ENCODE peak calls at places on chromosomes 3 and 15, in seven cellular contexts. One of them, this sample, is unnamed.

GRCh38 chr15:88529021-88529630 is 17.4 kb downstream of the DET1 start:
- DNase-seq in HCT116: no peak
- DNase-seq in hepatocyte: no peak
- DNase-seq in lower lobe of right lung: no peak
- DNase-seq in tibial nerve: no peak
- DNase-seq in stomach: no peak
- DNase-seq in heart left ventricle: no peak
- DNase-seq in this sample: no peak

GRCh38 chr3:157888040-157888439 is 218.2 kb downstream of the SHOX2 start:
- DNase-seq in tibial nerve: no peak
- DNase-seq in lower lobe of right lung: no peak
- DNase-seq in hepatocyte: no peak
- DNase-seq in HCT116: no peak
- DNase-seq in stomach: no peak
- DNase-seq in heart left ventricle: no peak
- DNase-seq in this sample: no peak

GRCh38 chr3:159821148-159821547 is 167.5 kb upstream of the IL12A start:
- DNase-seq in lower lobe of right lung: no peak
- DNase-seq in tibial nerve: no peak
- DNase-seq in stomach: no peak
- DNase-seq in heart left ventricle: no peak
- DNase-seq in hepatocyte: no peak
- DNase-seq in HCT116: no peak
- DNase-seq in this sample: peak; percentile 41

GRCh38 chr15:38226867-38227266 is 25.8 kb upstream of the SPRED1 start:
- DNase-seq in lower lobe of right lung: no peak
- DNase-seq in hepatocyte: peak; percentile 62
- DNase-seq in tibial nerve: peak; percentile 34
- DNase-seq in heart left ventricle: no peak
- DNase-seq in HCT116: peak; percentile 85
- DNase-seq in stomach: peak; percentile 52
- DNase-seq in this sample: no peak

GRCh38 chr15:101679861-101680260 is 27.7 kb upstream of the TM2D3 start:
- DNase-seq in HCT116: no peak
- DNase-seq in stomach: no peak
- DNase-seq in lower lobe of right lung: no peak
- DNase-seq in tibial nerve: no peak
- DNase-seq in hepatocyte: peak; percentile 65
- DNase-seq in heart left ventricle: no peak
- DNase-seq in this sample: no peak

GRCh38 chr3:51799879-51800757 is 21.1 kb upstream of the IQCF6 start:
- DNase-seq in tibial nerve: no peak
- DNase-seq in stomach: no peak
- DNase-seq in hepatocyte: peak; percentile 72
- DNase-seq in heart left ventricle: no peak
- DNase-seq in lower lobe of right lung: no peak
- DNase-seq in HCT116: peak; percentile 55
- DNase-seq in this sample: no peak

GRCh38 chr3:138921316-138922292 is 25.3 kb downstream of the FOXL2 start:
- DNase-seq in hepatocyte: no peak
- DNase-seq in HCT116: no peak
- DNase-seq in lower lobe of right lung: no peak
- DNase-seq in tibial nerve: no peak
- DNase-seq in heart left ventricle: no peak
- DNase-seq in stomach: no peak
- DNase-seq in this sample: peak; percentile 56

GRCh38 chr3:141402476-141403171 is 34.3 kb downstream of the ZBTB38 start:
- DNase-seq in hepatocyte: peak; percentile 70
- DNase-seq in lower lobe of right lung: peak; percentile 83
- DNase-seq in stomach: peak; percentile 67
- DNase-seq in tibial nerve: peak; percentile 54
- DNase-seq in heart left ventricle: peak; percentile 88
- DNase-seq in HCT116: no peak
- DNase-seq in this sample: peak; percentile 71

GRCh38 chr3:3636815-3637214 is 162.4 kb upstream of the LRRN1 start:
- DNase-seq in tibial nerve: no peak
- DNase-seq in lower lobe of right lung: no peak
- DNase-seq in HCT116: no peak
- DNase-seq in heart left ventricle: no peak
- DNase-seq in hepatocyte: no peak
- DNase-seq in stomach: no peak
- DNase-seq in this sample: peak; percentile 88

GRCh38 chr3:182795383-182795782 is 2.1 kb downstream of the ATP11B start:
- DNase-seq in tibial nerve: no peak
- DNase-seq in lower lobe of right lung: no peak
- DNase-seq in HCT116: no peak
- DNase-seq in heart left ventricle: no peak
- DNase-seq in stomach: no peak
- DNase-seq in hepatocyte: peak; percentile 36
- DNase-seq in this sample: no peak

DNA sequence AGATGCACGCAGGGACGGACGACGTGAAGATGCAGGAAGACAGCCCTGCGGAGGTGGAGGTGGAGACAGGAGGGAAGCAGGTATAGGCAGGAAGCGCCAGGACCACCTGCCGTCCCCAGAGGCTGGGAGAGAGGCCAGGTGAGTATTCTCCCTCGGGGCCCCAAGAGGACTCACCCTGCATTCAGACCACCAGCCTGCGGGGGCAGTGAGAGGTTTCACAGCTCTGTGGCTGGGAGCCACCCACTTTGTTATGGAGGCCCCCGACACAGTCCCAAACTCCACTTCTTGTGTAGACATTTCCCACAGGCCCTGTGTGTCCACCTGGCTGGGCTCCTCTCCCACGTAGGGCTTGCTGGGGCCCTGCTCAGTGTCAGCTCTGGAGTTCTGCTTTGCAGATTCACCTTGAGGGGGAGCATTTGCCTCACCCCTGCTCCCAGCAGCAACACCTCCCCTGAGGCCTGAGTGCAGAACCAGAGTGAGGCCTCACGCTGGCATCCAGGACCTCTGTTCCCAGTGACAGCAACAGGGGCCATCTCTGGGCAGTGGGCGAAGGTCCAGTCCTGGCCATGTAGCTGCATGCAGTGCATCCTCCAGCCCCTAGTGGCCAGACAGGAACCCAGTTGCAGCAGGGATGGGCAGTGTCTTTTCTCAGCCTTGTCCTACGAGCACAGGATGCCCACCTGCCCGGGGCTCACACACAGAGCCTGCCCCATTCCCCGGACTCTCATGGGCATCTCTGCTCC is 119.4 kb upstream of the IQSEC1 start:
- DNase-seq in tibial nerve: no peak
- DNase-seq in heart left ventricle: peak; percentile 28
- DNase-seq in lower lobe of right lung: no peak
- DNase-seq in HCT116: no peak
- DNase-seq in stomach: no peak
- DNase-seq in hepatocyte: peak; percentile 29
- DNase-seq in this sample: no peak
- TF ChIP-seq CTCF in tibial nerve: no peak
- TF ChIP-seq CTCF in heart left ventricle: no peak
- TF ChIP-seq CTCF in lower lobe of right lung: no peak
- TF ChIP-seq CTCF in HCT116: peak; percentile 7
- TF ChIP-seq CTCF in stomach: no peak
- TF ChIP-seq CTCF in hepatocyte: peak; percentile 19
- TF ChIP-seq CTCF in this sample: no peak

GRCh38 chr3:50585919-50586762 is 16.8 kb downstream of the HEMK1 start:
- DNase-seq in tibial nerve: no peak
- DNase-seq in hepatocyte: no peak
- DNase-seq in stomach: no peak
- DNase-seq in heart left ventricle: no peak
- DNase-seq in HCT116: no peak
- DNase-seq in lower lobe of right lung: no peak
- DNase-seq in this sample: no peak
- H3K4me1 ChIP-seq in tibial nerve: peaks cover 11% of the 10 kb centered on the region
- H3K4me1 ChIP-seq in hepatocyte: peaks cover 4% of the 10 kb centered on the region
- H3K4me1 ChIP-seq in stomach: peaks cover 31% of the 10 kb centered on the region
- H3K4me1 ChIP-seq in heart left ventricle: peaks cover 69% of the 10 kb centered on the region
- H3K4me1 ChIP-seq in HCT116: peaks cover 8% of the 10 kb centered on the region
- H3K4me1 ChIP-seq in lower lobe of right lung: peaks cover 78% of the 10 kb centered on the region
- H3K4me1 ChIP-seq in this sample: no peaks in the 10 kb centered on the region

DNA sequence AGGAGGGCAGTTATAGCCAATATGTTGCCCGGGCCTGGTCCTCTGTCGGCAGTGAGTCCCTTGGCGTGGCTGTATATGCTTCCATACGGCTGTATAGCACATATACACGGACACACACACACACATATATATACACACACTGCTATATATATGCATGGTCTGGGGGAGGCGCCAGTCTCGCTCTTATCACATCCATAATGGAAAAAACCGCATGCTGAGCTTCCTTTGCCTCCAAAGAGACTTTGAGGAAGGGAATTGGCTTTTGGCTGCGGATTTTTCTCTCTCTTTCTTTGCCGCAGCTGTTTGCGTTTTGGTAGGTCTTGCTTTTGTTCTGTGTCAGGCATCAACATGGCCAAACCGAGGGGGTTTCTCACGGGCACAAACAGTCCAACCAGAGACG is 11.3 kb upstream of the TMEM115 start:
- DNase-seq in heart left ventricle: no peak
- DNase-seq in stomach: no peak
- DNase-seq in tibial nerve: no peak
- DNase-seq in hepatocyte: peak; percentile 54
- DNase-seq in lower lobe of right lung: no peak
- DNase-seq in HCT116: no peak
- DNase-seq in this sample: no peak
- TF ChIP-seq CTCF in heart left ventricle: no peak
- TF ChIP-seq CTCF in stomach: no peak
- TF ChIP-seq CTCF in tibial nerve: no peak
- TF ChIP-seq CTCF in hepatocyte: peak; percentile 40
- TF ChIP-seq CTCF in lower lobe of right lung: no peak
- TF ChIP-seq CTCF in HCT116: no peak
- TF ChIP-seq CTCF in this sample: no peak

GRCh38 chr3:114014211-114014610 is 42.1 kb downstream of the CCDC191 start:
- DNase-seq in stomach: no peak
- DNase-seq in lower lobe of right lung: no peak
- DNase-seq in heart left ventricle: no peak
- DNase-seq in hepatocyte: no peak
- DNase-seq in tibial nerve: no peak
- DNase-seq in HCT116: no peak
- DNase-seq in this sample: no peak

GRCh38 chr3:114020907-114021306 is 35.4 kb downstream of the CCDC191 start:
- DNase-seq in stomach: no peak
- DNase-seq in hepatocyte: no peak
- DNase-seq in lower lobe of right lung: no peak
- DNase-seq in heart left ventricle: no peak
- DNase-seq in HCT116: no peak
- DNase-seq in tibial nerve: no peak
- DNase-seq in this sample: no peak

GRCh38 chr3:114022145-114022544 is 34.2 kb downstream of the CCDC191 start:
- DNase-seq in tibial nerve: no peak
- DNase-seq in HCT116: no peak
- DNase-seq in lower lobe of right lung: no peak
- DNase-seq in stomach: no peak
- DNase-seq in heart left ventricle: no peak
- DNase-seq in hepatocyte: no peak
- DNase-seq in this sample: no peak

GRCh38 chr3:114025451-114025850 is 30.9 kb downstream of the CCDC191 start:
- DNase-seq in hepatocyte: no peak
- DNase-seq in lower lobe of right lung: no peak
- DNase-seq in heart left ventricle: no peak
- DNase-seq in HCT116: no peak
- DNase-seq in stomach: no peak
- DNase-seq in tibial nerve: no peak
- DNase-seq in this sample: no peak

DNA sequence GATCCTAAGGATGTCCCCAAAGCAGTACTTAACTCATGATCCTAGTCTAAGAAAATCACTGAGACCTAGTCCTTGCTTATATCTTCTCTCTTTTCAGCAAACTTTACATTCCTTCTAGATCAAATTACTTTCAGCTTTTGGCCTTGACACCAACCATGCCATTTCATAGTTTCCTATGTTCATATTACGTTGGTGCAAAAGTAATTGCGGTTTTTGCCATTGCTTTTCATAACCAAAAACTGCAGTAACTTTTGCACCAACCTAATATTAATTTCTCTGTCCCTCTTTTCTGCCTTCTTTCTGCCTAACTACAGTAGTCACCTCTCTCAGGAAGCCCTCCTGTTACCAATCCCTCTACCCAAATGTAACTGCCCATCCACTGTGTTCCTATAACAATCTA is 36.8 kb downstream of the CCDC191 start:
- DNase-seq in stomach: no peak
- DNase-seq in lower lobe of right lung: no peak
- DNase-seq in heart left ventricle: no peak
- DNase-seq in HCT116: no peak
- DNase-seq in tibial nerve: no peak
- DNase-seq in hepatocyte: no peak
- DNase-seq in this sample: no peak
- H3K4me1 ChIP-seq in stomach: no peaks in the 10 kb centered on the region
- H3K4me1 ChIP-seq in lower lobe of right lung: no peaks in the 10 kb centered on the region
- H3K4me1 ChIP-seq in heart left ventricle: no peaks in the 10 kb centered on the region
- H3K4me1 ChIP-seq in HCT116: no peaks in the 10 kb centered on the region
- H3K4me1 ChIP-seq in tibial nerve: no peaks in the 10 kb centered on the region
- H3K4me1 ChIP-seq in hepatocyte: no peaks in the 10 kb centered on the region
- H3K4me1 ChIP-seq in this sample: no peaks in the 10 kb centered on the region

DNA sequence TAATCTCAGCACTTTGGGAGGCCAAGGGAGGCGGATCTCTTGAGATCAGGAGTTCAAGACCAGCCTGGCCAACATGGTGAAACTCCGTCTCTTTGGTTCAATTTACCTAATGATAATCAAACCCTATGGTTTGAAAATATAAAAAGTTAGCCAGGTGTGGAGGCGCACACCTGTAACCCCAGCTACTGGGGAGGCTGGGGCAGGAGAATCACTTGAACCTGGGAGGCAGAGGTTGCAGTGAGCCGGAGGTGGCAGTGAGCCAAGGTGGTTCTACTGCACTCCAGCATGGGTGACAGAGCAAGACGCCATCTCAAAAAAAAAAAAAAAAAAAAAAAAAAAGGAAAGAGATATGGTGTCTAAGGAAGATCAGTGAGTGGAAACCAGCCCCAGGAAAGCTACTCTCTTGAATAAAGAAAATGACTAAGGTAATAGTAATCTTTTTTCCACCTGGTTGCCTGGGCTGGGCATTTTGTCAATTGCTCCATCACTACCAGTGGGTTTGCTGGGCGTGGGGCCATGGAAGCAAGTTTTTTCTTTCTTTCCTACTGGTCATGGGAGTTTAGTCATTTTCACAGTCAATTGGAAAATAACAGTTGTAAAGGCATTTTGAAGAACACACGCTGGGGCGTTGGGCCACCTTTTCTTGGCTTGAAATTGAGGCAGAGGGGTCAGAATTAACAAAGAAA is 387.6 kb upstream of the RGMA start:
- DNase-seq in HCT116: no peak
- DNase-seq in heart left ventricle: no peak
- DNase-seq in hepatocyte: no peak
- DNase-seq in tibial nerve: no peak
- DNase-seq in stomach: no peak
- DNase-seq in lower lobe of right lung: no peak
- DNase-seq in this sample: no peak
- TF ChIP-seq CTCF in HCT116: no peak
- TF ChIP-seq CTCF in heart left ventricle: no peak
- TF ChIP-seq CTCF in hepatocyte: no peak
- TF ChIP-seq CTCF in tibial nerve: no peak
- TF ChIP-seq CTCF in stomach: no peak
- TF ChIP-seq CTCF in lower lobe of right lung: no peak
- TF ChIP-seq CTCF in this sample: no peak

This sample was measured in breast epithelium.